ENCODE peak calls at places on chromosomes 1 and 21, in four cellular contexts. One of them, this sample, is unnamed.

GRCh38 chr1:207017615-207018559 is 14.7 kb downstream of the C1orf116 start:
- DNase-seq in GM12878: no peak
- DNase-seq in HepG2: no peak
- DNase-seq in K562: peak
- DNase-seq in this sample: no peak

GRCh38 chr21:39094847-39095525 is 88.3 kb downstream of the PSMG1 start:
- DNase-seq in K562: peak
- DNase-seq in HepG2: peak
- DNase-seq in GM12878: no peak
- DNase-seq in this sample: peak

GRCh38 chr1:19166066-19166465 is 44.0 kb downstream of the UBR4 start:
- DNase-seq in HepG2: no peak
- DNase-seq in K562: no peak
- DNase-seq in GM12878: no peak
- DNase-seq in this sample: no peak

GRCh38 chr1:156483397-156483796 is 17.2 kb downstream of the MEF2D start:
- DNase-seq in GM12878: no peak
- DNase-seq in K562: no peak
- DNase-seq in HepG2: no peak
- DNase-seq in this sample: no peak

GRCh38 chr1:233635765-233636502 is 22.0 kb downstream of the KCNK1 start:
- DNase-seq in GM12878: no peak
- DNase-seq in HepG2: no peak
- DNase-seq in K562: peak
- DNase-seq in this sample: no peak

GRCh38 chr21:45719177-45719802 is 75.8 kb downstream of the PCBP3 start:
- DNase-seq in K562: no peak
- DNase-seq in HepG2: no peak
- DNase-seq in GM12878: peak
- DNase-seq in this sample: no peak

GRCh38 chr1:74363220-74363619 is 128.0 kb downstream of the TNNI3K start:
- DNase-seq in GM12878: no peak
- DNase-seq in HepG2: no peak
- DNase-seq in K562: no peak
- DNase-seq in this sample: no peak

GRCh38 chr1:7209340-7209739 is 424.1 kb downstream of the CAMTA1 start:
- DNase-seq in GM12878: no peak
- DNase-seq in HepG2: no peak
- DNase-seq in K562: no peak
- DNase-seq in this sample: no peak

GRCh38 chr1:246875041-246876026 is 56.4 kb downstream of the AHCTF1 start:
- DNase-seq in K562: no peak
- DNase-seq in GM12878: peak
- DNase-seq in HepG2: no peak
- DNase-seq in this sample: no peak

GRCh38 chr1:235942979-235943575 is 76.4 kb upstream of the LYST start:
- DNase-seq in GM12878: no peak
- DNase-seq in K562: no peak
- DNase-seq in HepG2: no peak
- DNase-seq in this sample: no peak

GRCh38 chr1:110326826-110327225 is 12.4 kb upstream of the RBM15 start:
- DNase-seq in GM12878: no peak
- DNase-seq in K562: no peak
- DNase-seq in HepG2: no peak
- DNase-seq in this sample: no peak

GRCh38 chr1:41745022-41745421 is 173.7 kb downstream of the HIVEP3 start:
- DNase-seq in HepG2: no peak
- DNase-seq in K562: no peak
- DNase-seq in GM12878: no peak
- DNase-seq in this sample: no peak

GRCh38 chr1:200744143-200744542 is 5.5 kb downstream of the CAMSAP2 start:
- DNase-seq in K562: no peak
- DNase-seq in HepG2: no peak
- DNase-seq in GM12878: no peak
- DNase-seq in this sample: no peak

GRCh38 chr1:93304716-93305138 is 41.0 kb upstream of the DR1 start:
- DNase-seq in GM12878: peak
- DNase-seq in K562: peak
- DNase-seq in HepG2: peak
- DNase-seq in this sample: peak

GRCh38 chr1:85144351-85144750 is 56.5 kb downstream of the SYDE2 start:
- DNase-seq in K562: no peak
- DNase-seq in GM12878: no peak
- DNase-seq in HepG2: no peak
- DNase-seq in this sample: no peak
- TF ChIP-seq POLR2AphosphoS2 in K562: no peak
- TF ChIP-seq POLR2AphosphoS2 in GM12878: no peak
- TF ChIP-seq POLR2AphosphoS2 in HepG2: no peak
- TF ChIP-seq POLR2AphosphoS2 in this sample: no peak

GRCh38 chr21:38080888-38081287 is 164.6 kb upstream of the KCNJ6 start:
- DNase-seq in K562: no peak
- DNase-seq in HepG2: no peak
- DNase-seq in GM12878: no peak
- DNase-seq in this sample: no peak

GRCh38 chr21:38081663-38082062 is 165.4 kb upstream of the KCNJ6 start:
- DNase-seq in K562: no peak
- DNase-seq in GM12878: no peak
- DNase-seq in HepG2: no peak
- DNase-seq in this sample: no peak

GRCh38 chr21:38086580-38086979 is 170.2 kb upstream of the KCNJ15 start:
- DNase-seq in K562: no peak
- DNase-seq in GM12878: no peak
- DNase-seq in HepG2: no peak
- DNase-seq in this sample: no peak

GRCh38 chr21:38082936-38083335 is 166.7 kb upstream of the KCNJ6 start:
- DNase-seq in HepG2: no peak
- DNase-seq in K562: no peak
- DNase-seq in GM12878: no peak
- DNase-seq in this sample: no peak

DNA sequence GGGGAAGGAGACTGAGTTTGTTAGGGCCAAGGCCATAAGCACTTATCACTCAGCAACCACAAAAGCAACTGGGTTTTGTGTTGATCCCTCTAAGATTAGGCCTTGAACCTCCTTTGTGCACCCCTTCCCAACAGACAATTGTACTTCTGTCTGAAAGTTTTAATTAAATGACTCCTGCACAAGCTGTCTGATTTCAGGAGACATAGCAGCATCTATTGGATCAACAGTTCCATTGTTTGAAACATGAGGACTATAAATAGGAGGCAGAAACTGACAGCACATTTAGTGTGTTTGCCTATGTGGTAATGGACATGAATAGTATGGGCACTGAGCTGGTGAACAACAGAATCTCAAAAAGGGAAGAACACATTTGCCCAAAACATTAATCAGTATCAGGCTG is 167.3 kb upstream of the KCNJ6 start:
- DNase-seq in K562: no peak
- DNase-seq in HepG2: no peak
- DNase-seq in GM12878: no peak
- DNase-seq in this sample: no peak
- TF ChIP-seq POLR2AphosphoS2 in K562: no peak
- TF ChIP-seq POLR2AphosphoS2 in HepG2: no peak
- TF ChIP-seq POLR2AphosphoS2 in GM12878: no peak
- TF ChIP-seq POLR2AphosphoS2 in this sample: no peak

GRCh38 chr1:165344736-165345135 is 11.8 kb downstream of the LMX1A start:
- DNase-seq in HepG2: no peak
- DNase-seq in GM12878: no peak
- DNase-seq in K562: no peak
- DNase-seq in this sample: no peak

GRCh38 chr1:165344198-165344597 is 12.3 kb downstream of the LMX1A start:
- DNase-seq in HepG2: no peak
- DNase-seq in K562: no peak
- DNase-seq in GM12878: no peak
- DNase-seq in this sample: no peak

GRCh38 chr1:165345502-165345901 is 11.0 kb downstream of the LMX1A start:
- DNase-seq in K562: no peak
- DNase-seq in GM12878: no peak
- DNase-seq in HepG2: no peak
- DNase-seq in this sample: no peak

GRCh38 chr1:165342588-165342987 is 13.9 kb downstream of the LMX1A start:
- DNase-seq in GM12878: no peak
- DNase-seq in K562: no peak
- DNase-seq in HepG2: no peak
- DNase-seq in this sample: no peak
- TF ChIP-seq POLR2AphosphoS2 in GM12878: no peak
- TF ChIP-seq POLR2AphosphoS2 in K562: no peak
- TF ChIP-seq POLR2AphosphoS2 in HepG2: no peak
- TF ChIP-seq POLR2AphosphoS2 in this sample: no peak

DNA sequence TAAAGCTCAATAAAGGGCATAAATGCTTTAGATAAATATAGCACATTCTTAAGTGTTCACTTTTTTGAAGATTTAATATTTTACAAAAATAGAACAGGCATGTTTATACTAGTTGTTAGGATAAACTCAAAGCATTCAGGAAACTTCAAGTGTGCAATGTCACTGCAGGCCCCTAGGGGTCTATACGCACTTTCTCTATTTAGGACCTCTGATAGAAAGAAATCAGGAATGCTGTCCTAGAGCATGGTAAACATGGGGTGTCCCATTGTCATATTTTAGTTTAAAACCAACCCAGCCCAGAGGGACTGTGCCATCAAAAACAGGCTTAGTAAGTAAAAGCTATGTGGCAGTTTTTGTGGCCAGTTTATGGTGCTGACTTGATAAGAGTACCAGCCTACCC is 102.2 kb downstream of the BARHL2 start:
- DNase-seq in K562: peak
- DNase-seq in GM12878: no peak
- DNase-seq in HepG2: no peak
- DNase-seq in this sample: no peak
- TF ChIP-seq POLR2AphosphoS2 in K562: no peak
- TF ChIP-seq POLR2AphosphoS2 in GM12878: no peak
- TF ChIP-seq POLR2AphosphoS2 in HepG2: no peak
- TF ChIP-seq POLR2AphosphoS2 in this sample: no peak

GRCh38 chr1:10687142-10687715 is 109.2 kb downstream of the CASZ1 start:
- DNase-seq in K562: no peak
- DNase-seq in HepG2: no peak
- DNase-seq in GM12878: no peak
- DNase-seq in this sample: no peak
- TF ChIP-seq POLR2AphosphoS2 in K562: no peak
- TF ChIP-seq POLR2AphosphoS2 in HepG2: no peak
- TF ChIP-seq POLR2AphosphoS2 in GM12878: no peak
- TF ChIP-seq POLR2AphosphoS2 in this sample: no peak